ENCODE peak calls at places on chromosomes 5 and 9, in four cellular contexts. One of them, this sample, is unnamed.

GRCh38 chr9:91037511-91038482 is 236.2 kb downstream of the SYK start:
- DNase-seq in OCI-LY7: peak; percentile 11
- DNase-seq in GM23338: no peak
- DNase-seq in PC-3: peak; percentile 67
- DNase-seq in this sample: peak; percentile 41

GRCh38 chr9:91741529-91741928 is 208.5 kb downstream of the ROR2 start:
- DNase-seq in OCI-LY7: no peak
- DNase-seq in PC-3: peak; percentile 62
- DNase-seq in GM23338: no peak
- DNase-seq in this sample: no peak

GRCh38 chr9:125631391-125632085 is 75.5 kb downstream of the MAPKAP1 start:
- DNase-seq in PC-3: peak; percentile 56
- DNase-seq in OCI-LY7: peak; percentile 39
- DNase-seq in GM23338: peak; percentile 77
- DNase-seq in this sample: no peak

GRCh38 chr9:105103776-105104175 is 140.7 kb upstream of the SLC44A1 start:
- DNase-seq in GM23338: no peak
- DNase-seq in PC-3: peak; percentile 82
- DNase-seq in OCI-LY7: no peak
- DNase-seq in this sample: no peak

GRCh38 chr5:31809037-31809910 is 170.3 kb downstream of the PDZD2 start:
- DNase-seq in OCI-LY7: peak; percentile 54
- DNase-seq in PC-3: peak; percentile 84
- DNase-seq in GM23338: peak; percentile 86
- DNase-seq in this sample: peak; percentile 68

GRCh38 chr5:42992035-42992570 is 48.0 kb downstream of the ANXA2R start:
- DNase-seq in OCI-LY7: no peak
- DNase-seq in GM23338: peak; percentile 82
- DNase-seq in PC-3: no peak
- DNase-seq in this sample: peak; percentile 42

GRCh38 chr9:76927540-76928240 is 21.8 kb upstream of the PRUNE2 start:
- DNase-seq in PC-3: peak; percentile 17
- DNase-seq in OCI-LY7: no peak
- DNase-seq in GM23338: no peak
- DNase-seq in this sample: no peak

GRCh38 chr9:14119694-14120514 is 194.0 kb downstream of the NFIB start:
- DNase-seq in PC-3: peak; percentile 85
- DNase-seq in GM23338: no peak
- DNase-seq in OCI-LY7: no peak
- DNase-seq in this sample: no peak

GRCh38 chr5:10140195-10140973 is 109.3 kb downstream of the ATPSCKMT start:
- DNase-seq in OCI-LY7: no peak
- DNase-seq in PC-3: peak; percentile 58
- DNase-seq in GM23338: peak; percentile 51
- DNase-seq in this sample: peak; percentile 13

GRCh38 chr9:123347289-123348060 is 8.5 kb upstream of the CRB2 start:
- DNase-seq in PC-3: no peak
- DNase-seq in OCI-LY7: no peak
- DNase-seq in GM23338: no peak
- DNase-seq in this sample: no peak

GRCh38 chr9:68717554-68718453 is 12.8 kb downstream of the PIP5K1B start:
- DNase-seq in GM23338: no peak
- DNase-seq in PC-3: no peak
- DNase-seq in OCI-LY7: no peak
- DNase-seq in this sample: no peak

GRCh38 chr9:68710082-68710481 is 5.0 kb downstream of the PIP5K1B start:
- DNase-seq in PC-3: no peak
- DNase-seq in GM23338: no peak
- DNase-seq in OCI-LY7: no peak
- DNase-seq in this sample: no peak

GRCh38 chr9:68715181-68715456 is 10.1 kb downstream of the PIP5K1B start:
- DNase-seq in OCI-LY7: no peak
- DNase-seq in GM23338: no peak
- DNase-seq in PC-3: no peak
- DNase-seq in this sample: no peak

GRCh38 chr9:68711281-68711680 is 6.2 kb downstream of the PIP5K1B start:
- DNase-seq in PC-3: no peak
- DNase-seq in OCI-LY7: no peak
- DNase-seq in GM23338: no peak
- DNase-seq in this sample: no peak

DNA sequence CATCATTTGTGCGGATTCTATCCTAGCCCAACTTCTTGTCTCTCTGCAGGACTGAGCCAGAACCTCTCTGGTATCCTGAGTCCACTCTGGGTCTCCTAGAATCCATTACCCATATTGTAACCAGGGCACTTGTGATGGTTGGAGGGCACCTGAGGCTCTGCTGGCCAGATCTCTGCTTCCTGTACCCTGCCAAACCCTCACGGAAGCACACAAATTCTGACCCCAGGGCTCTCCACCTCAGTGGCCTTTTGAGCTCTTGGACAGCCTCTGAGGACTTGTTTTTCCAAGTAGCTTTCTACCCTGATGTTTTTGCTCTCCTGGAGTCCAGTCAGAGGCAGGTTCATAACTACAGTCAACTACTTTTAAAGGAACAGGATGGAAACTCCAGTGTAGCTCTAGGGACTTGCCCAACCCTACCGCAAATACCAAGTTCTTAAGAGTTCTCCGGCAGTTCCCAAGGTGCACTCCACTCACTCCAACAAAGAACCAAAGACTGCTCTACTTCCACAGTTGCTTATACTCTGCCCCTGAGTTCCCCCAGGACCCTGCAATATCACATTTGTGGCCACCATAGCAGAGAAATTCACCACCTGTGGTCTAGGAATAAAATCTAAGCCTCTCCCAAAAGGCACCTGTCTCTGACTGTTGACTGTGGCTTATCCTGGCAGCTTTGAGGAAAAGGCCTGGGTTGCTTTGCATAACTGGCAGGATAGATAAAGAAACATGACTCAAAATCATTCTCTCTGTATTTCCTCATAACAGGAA is 9.6 kb downstream of the PIP5K1B start:
- DNase-seq in PC-3: no peak
- DNase-seq in GM23338: no peak
- DNase-seq in OCI-LY7: no peak
- DNase-seq in this sample: no peak
- TF ChIP-seq EZH2phosphoT487 in PC-3: no peak
- TF ChIP-seq EZH2phosphoT487 in GM23338: no peak
- TF ChIP-seq EZH2phosphoT487 in OCI-LY7: no peak
- TF ChIP-seq EZH2phosphoT487 in this sample: no peak

DNA sequence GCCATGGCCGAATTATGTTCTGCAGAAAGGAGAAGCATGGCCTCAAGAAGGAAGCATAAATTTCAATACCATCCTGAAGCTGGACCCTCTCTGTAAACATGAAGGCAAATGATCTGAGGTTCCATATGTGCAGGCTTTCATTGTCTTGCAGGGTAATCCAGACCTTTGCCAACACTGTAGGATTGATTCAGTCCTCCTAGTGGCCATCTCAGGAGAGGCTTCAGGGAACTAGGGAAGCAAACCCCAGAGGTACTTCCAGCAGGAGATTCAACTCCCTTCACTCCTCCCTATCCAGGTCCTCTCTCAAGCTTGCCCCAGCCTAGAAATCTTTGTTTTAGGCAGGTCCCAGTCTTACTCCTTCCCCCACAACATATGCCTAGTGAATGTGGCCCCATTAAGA is 99.3 kb upstream of the HCN1 start:
- DNase-seq in GM23338: peak; percentile 39
- DNase-seq in PC-3: no peak
- DNase-seq in OCI-LY7: no peak
- DNase-seq in this sample: no peak
- TF ChIP-seq EZH2phosphoT487 in GM23338: no peak
- TF ChIP-seq EZH2phosphoT487 in PC-3: no peak
- TF ChIP-seq EZH2phosphoT487 in OCI-LY7: no peak
- TF ChIP-seq EZH2phosphoT487 in this sample: no peak

DNA sequence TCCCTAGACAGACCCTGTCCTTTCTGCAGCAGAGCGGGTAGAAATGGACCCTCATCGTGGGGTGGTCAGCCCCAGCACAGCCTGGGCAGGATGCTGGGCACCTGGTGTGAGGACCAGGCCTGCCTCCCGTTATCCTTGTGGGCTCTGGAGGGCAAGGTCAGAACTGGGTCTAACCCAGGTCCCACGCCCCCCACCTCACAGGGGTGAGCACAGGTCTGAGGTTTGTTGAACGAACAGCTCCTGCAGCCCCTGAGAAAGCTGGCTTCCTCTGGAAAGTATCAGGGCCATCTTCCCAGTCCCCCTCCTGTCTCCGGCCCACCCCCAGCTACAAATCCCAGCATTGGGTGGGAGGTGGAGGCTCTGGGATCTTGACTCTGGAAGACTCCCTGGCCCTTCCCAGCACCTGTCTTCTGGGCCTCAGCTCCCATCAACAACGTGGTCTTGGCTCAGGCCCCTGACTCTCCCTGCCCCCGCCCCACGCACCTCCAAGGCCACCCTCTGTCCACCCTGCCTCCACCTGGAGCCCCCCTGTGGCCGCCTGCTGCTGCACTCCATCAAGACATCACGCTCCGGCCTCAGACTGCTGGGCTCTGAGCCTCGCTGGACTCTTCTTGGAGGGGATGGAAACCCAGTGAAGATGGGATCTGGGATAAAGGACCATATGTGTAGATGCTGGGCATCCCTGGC is 30.1 kb upstream of the CNOT6 start:
- DNase-seq in OCI-LY7: no peak
- DNase-seq in PC-3: no peak
- DNase-seq in GM23338: no peak
- DNase-seq in this sample: no peak
- TF ChIP-seq EZH2phosphoT487 in OCI-LY7: no peak
- TF ChIP-seq EZH2phosphoT487 in PC-3: no peak
- TF ChIP-seq EZH2phosphoT487 in GM23338: no peak
- TF ChIP-seq EZH2phosphoT487 in this sample: no peak

GRCh38 chr9:27856054-27856453 is 282.8 kb upstream of the C9orf72 start:
- DNase-seq in GM23338: peak; percentile 56
- DNase-seq in OCI-LY7: no peak
- DNase-seq in PC-3: no peak
- DNase-seq in this sample: no peak
- TF ChIP-seq EZH2phosphoT487 in GM23338: no peak
- TF ChIP-seq EZH2phosphoT487 in OCI-LY7: no peak
- TF ChIP-seq EZH2phosphoT487 in PC-3: no peak
- TF ChIP-seq EZH2phosphoT487 in this sample: no peak

GRCh38 chr9:127090341-127090985 is 32.0 kb downstream of the ANGPTL2 start:
- DNase-seq in PC-3: no peak
- DNase-seq in OCI-LY7: no peak
- DNase-seq in GM23338: no peak
- DNase-seq in this sample: no peak
- TF ChIP-seq EZH2phosphoT487 in PC-3: no peak
- TF ChIP-seq EZH2phosphoT487 in OCI-LY7: no peak
- TF ChIP-seq EZH2phosphoT487 in GM23338: no peak
- TF ChIP-seq EZH2phosphoT487 in this sample: no peak